ENCODE peak calls at places on chromosomes 2 and 18, in five cellular contexts. T, V, M, A and U are unnamed samples. For H3K27me3, the result is how much of the 10 kb centered on the place peaks cover.

GRCh38 chr2:30267576-30267975 is 36.2 kb downstream of the LBH start:
- DNase-seq in T (no peak), V (no peak), M (no peak), A (no peak), U (no peak)

GRCh38 chr2:231666171-231667095 is 41.9 kb upstream of the PTMA start:
- DNase-seq in T (peak), V (peak), M (peak), A (peak), U (peak)

GRCh38 chr2:101574622-101575021 is 99.7 kb upstream of the RFX8 start:
- DNase-seq in T (no peak), V (no peak), M (no peak), A (no peak), U (no peak)

GRCh38 chr18:48975817-48976649 is 25.3 kb upstream of the SMAD7 start:
- DNase-seq in T (peak), V (no peak), M (peak), A (no peak), U (peak)

GRCh38 chr18:2644535-2644934 is 11.0 kb upstream of the SMCHD1 start:
- DNase-seq in T (no peak), V (no peak), M (no peak), A (no peak), U (no peak)

GRCh38 chr18:79695269-79695668 is 15.7 kb downstream of the CTDP1 start:
- DNase-seq in T (no peak), V (no peak), M (no peak), A (no peak), U (no peak)

GRCh38 chr2:159095813-159096212 is 127.4 kb downstream of the TANC1 start:
- DNase-seq in T (no peak), V (no peak), M (no peak), A (no peak), U (no peak)

GRCh38 chr2:232576995-232577394 is 26.5 kb downstream of the EIF4E2 start:
- DNase-seq in T (no peak), V (no peak), M (no peak), A (no peak), U (no peak)

GRCh38 chr2:135055182-135055786 is 3.2 kb downstream of the RAB3GAP1 start:
- DNase-seq in T (peak), V (no peak), M (no peak), A (no peak), U (peak)

GRCh38 chr2:48633143-48633542 is 15.5 kb downstream of the GTF2A1L start:
- DNase-seq in T (no peak), V (no peak), M (no peak), A (no peak), U (no peak)

GRCh38 chr2:215361876-215362561 is 50.2 kb downstream of the ATIC start:
- DNase-seq in T (no peak), V (no peak), M (no peak), A (no peak), U (no peak)

GRCh38 chr2:3505771-3506170 is 13.6 kb downstream of the ADI1 start:
- DNase-seq in T (no peak), V (no peak), M (no peak), A (no peak), U (no peak)

GRCh38 chr2:237201461-237202287 is 116.0 kb downstream of the COPS8 start:
- DNase-seq in T (no peak), V (peak), M (no peak), A (peak), U (no peak)

GRCh38 chr2:105032476-105032875 is 5.4 kb upstream of the MRPS9 start:
- DNase-seq in T (no peak), V (no peak), M (no peak), A (no peak), U (no peak)

GRCh38 chr2:100230754-100231153 is 88.4 kb upstream of the AFF3 start:
- DNase-seq in T (no peak), V (no peak), M (no peak), A (no peak), U (no peak)

GRCh38 chr18:6920099-6920955 is 190.8 kb downstream of the ARHGAP28 start:
- DNase-seq in T (no peak), V (no peak), M (peak), A (peak), U (peak)

GRCh38 chr18:23230688-23231087 is 95.4 kb downstream of the CABLES1 start:
- DNase-seq in T (no peak), V (no peak), M (no peak), A (no peak), U (no peak)

GRCh38 chr2:68426885-68427579 is 40.1 kb downstream of the FBXO48 start:
- DNase-seq in T (no peak), V (no peak), M (no peak), A (no peak), U (no peak)

DNA sequence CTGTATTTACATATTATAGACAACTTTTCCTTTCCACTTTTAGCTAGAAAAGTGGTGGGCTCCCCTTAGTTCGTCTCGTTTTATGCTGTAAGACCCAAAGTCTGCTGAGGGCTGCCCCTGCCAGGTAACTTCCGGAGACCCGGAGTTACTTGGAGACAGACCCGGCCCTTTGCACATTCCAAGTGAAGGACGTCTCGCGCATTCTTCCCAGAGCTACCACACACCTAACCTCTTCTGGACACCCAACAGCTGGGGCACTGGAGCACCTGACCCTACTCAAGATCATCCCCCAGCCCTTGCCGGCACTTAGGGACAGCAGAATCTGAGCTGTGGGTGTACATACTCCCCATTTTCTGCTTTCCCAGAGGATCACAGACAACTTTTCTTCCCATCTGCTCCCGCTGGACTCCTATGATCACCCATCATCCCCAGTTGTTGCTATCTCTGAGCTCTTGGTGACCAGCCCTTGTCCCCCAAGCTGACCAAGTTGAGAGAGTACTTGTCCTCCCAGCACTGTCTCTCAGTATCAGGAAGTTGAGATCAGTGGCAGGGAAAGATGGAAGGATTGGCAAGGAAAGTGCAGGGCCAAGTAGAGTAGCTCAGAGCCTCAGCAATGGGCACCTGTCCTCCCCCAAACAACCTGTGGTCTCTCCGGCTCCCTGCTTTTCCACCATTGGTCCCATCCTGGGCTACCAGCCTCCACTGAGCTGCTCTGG is 8.4 kb upstream of the SATB2 start:
- DNase-seq in T (no peak), V (no peak), M (peak), A (no peak), U (no peak)
- H3K27me3 ChIP-seq in T (half or more), V (under half), M (half or more), A (under half), U (under half)

GRCh38 chr2:20051518-20052228 is at the start of gene LAPTM4A:
- DNase-seq in T (peak), V (peak), M (peak), A (peak), U (peak)

GRCh38 chr2:20049631-20050030 is 1.8 kb downstream of the LAPTM4A start:
- DNase-seq in T (no peak), V (no peak), M (peak), A (no peak), U (peak)

GRCh38 chr2:20050104-20050711 is 1.2 kb downstream of the LAPTM4A start:
- DNase-seq in T (peak), V (peak), M (peak), A (peak), U (peak)

GRCh38 chr2:20052229-20052871 is 922 bp upstream of the LAPTM4A start:
- DNase-seq in T (no peak), V (no peak), M (peak), A (peak), U (peak)

GRCh38 chr2:20050712-20051517 is 513 bp downstream of the LAPTM4A start:
- DNase-seq in T (peak), V (no peak), M (peak), A (peak), U (peak)
- H3K4me3 ChIP-seq in T (peak), V (peak), M (peak), A (peak), U (peak)

GRCh38 chr2:236158969-236159777 is 9.0 kb downstream of the GBX2 start:
- DNase-seq in T (no peak), V (no peak), M (peak), A (no peak), U (no peak)

GRCh38 chr2:236156860-236157194 is 11.4 kb downstream of the GBX2 start:
- DNase-seq in T (no peak), V (no peak), M (no peak), A (no peak), U (no peak)

GRCh38 chr2:236156095-236156859 is 11.9 kb downstream of the GBX2 start:
- DNase-seq in T (no peak), V (no peak), M (no peak), A (no peak), U (no peak)

GRCh38 chr2:236157366-236157765 is 10.8 kb downstream of the GBX2 start:
- DNase-seq in T (no peak), V (no peak), M (no peak), A (no peak), U (no peak)

GRCh38 chr2:236157815-236158498 is 10.2 kb downstream of the GBX2 start:
- DNase-seq in T (no peak), V (no peak), M (no peak), A (no peak), U (no peak)
- H3K27me3 ChIP-seq in T (under half), V (under half), M (half or more), A (under half), U (under half)

DNA sequence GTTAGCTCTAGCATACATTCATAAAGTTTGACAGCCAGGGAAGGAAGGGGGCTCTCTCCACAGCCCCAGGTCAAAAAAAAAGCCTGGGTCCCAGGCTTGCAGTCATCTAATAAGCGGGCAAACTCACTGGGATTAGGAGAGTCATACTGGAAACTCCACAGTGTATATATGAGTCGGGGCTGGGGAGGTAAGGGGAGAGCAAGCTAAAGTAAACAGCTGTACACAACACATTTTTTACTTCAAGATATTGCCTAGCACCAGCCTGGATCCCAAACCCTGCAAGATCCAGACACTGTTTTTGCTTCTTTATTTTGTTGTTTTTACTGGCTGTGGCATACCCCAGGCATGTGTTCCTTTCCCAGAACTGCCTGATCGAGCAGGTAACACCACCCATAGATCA is 291.3 kb upstream of the TANK start:
- DNase-seq in T (no peak), V (no peak), M (no peak), A (no peak), U (no peak)
- H3K4me3 ChIP-seq in T (no peak), V (no peak), M (no peak), A (no peak), U (no peak)

GRCh38 chr2:118856978-118857676 is 9.7 kb upstream of the EN1 start:
- DNase-seq in T (no peak), V (no peak), M (peak), A (no peak), U (no peak)
- H3K27me3 ChIP-seq in T (half or more), V (under half), M (half or more), A (under half), U (half or more)

GRCh38 chr18:59416818-59417217 is 57.8 kb upstream of the LMAN1 start:
- DNase-seq in T (no peak), V (no peak), M (peak), A (no peak), U (no peak)
- H3K4me3 ChIP-seq in T (no peak), V (no peak), M (no peak), A (no peak), U (no peak)

GRCh38 chr2:119158563-119159347 is at the start of gene C1QL2:
- DNase-seq in T (no peak), V (no peak), M (peak), A (no peak), U (peak)

GRCh38 chr2:119157850-119158511 is 570 bp downstream of the C1QL2 start:
- DNase-seq in T (no peak), V (no peak), M (peak), A (no peak), U (no peak)

GRCh38 chr2:119156891-119157773 is 1.4 kb downstream of the C1QL2 start:
- DNase-seq in T (no peak), V (no peak), M (peak), A (no peak), U (no peak)

GRCh38 chr2:119156105-119156890 is 2.3 kb downstream of the C1QL2 start:
- DNase-seq in T (no peak), V (no peak), M (peak), A (no peak), U (no peak)

DNA sequence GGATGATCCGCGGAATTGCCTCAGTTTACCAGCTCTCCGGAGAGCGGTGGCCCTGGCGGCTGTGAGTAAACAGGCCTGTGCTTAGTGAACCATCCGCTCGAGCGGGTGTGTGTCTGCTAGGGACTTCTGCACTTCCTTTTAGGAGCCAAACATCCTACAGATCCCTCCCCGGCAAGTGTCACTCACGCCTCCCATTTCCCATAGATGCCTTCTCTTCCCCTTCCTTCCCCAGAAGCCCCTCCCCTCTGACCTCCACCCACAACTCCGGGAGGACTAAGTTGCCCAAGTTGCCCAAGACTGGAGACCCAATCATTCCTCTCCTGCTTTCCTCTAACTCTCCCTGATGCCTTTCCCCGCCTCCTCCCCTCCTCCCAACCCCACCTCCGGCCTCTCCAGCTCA is 2.9 kb downstream of the C1QL2 start:
- DNase-seq in T (no peak), V (no peak), M (peak), A (no peak), U (no peak)
- H3K27me3 ChIP-seq in T (under half), V (under half), M (half or more), A (under half), U (half or more)

GRCh38 chr18:77648415-77648814 is 398.8 kb downstream of the GALR1 start:
- DNase-seq in T (no peak), V (no peak), M (peak), A (no peak), U (no peak)

GRCh38 chr18:77653792-77654191 is 404.1 kb downstream of the GALR1 start:
- DNase-seq in T (no peak), V (no peak), M (no peak), A (no peak), U (no peak)

GRCh38 chr18:77654302-77654701 is 404.7 kb downstream of the GALR1 start:
- DNase-seq in T (no peak), V (no peak), M (no peak), A (no peak), U (no peak)

GRCh38 chr18:77651441-77651840 is 401.8 kb downstream of the GALR1 start:
- DNase-seq in T (no peak), V (no peak), M (no peak), A (no peak), U (no peak)

GRCh38 chr18:77650799-77651385 is 401.2 kb downstream of the GALR1 start:
- DNase-seq in T (peak), V (no peak), M (peak), A (peak), U (peak)
- H3K4me3 ChIP-seq in T (no peak), V (no peak), M (no peak), A (no peak), U (no peak)

DNA sequence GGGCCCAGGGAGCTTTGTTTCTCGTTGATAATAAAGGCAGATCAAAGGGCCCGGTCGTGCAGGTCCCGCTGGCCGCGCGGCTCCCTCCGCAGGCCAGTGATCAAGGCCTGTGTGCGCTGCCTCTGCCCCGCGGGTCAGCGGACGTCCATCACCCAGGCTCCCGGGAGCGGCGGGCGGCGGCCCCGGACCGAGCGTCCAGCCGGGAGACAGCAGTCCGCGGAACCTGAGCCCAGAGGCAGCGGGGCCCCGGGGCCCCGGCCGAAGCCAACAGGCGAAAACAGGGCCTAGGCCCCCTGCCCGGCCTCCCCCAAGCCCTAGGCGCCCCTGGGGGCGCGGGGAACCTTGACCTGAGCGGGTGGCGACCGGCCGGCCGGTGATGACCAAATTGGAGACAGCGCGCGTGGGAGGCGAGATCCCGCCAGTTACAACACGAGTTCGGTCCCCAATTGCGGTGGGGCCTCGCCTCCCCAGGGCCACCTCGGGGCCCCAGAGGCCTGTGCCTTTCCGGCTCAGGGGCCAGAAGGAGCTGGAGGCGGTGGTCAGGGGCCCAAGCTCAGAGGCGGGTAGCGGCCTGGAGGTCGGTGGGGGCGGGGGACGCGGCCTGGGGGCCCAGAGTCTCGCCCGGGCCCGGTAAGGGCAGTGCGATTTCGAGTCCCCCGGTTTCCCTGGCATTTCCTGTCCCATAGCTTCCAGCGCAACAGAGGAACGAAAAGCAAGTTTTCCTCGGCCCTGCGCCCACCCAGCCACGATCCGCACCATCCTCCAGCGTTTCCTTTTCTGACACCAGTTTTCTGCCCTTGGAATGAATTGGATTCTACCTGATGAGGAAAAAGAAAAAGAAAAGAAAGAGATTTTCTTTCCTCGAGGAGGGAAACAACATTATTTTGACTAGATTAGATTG is 5.9 kb downstream of the SP9 start:
- DNase-seq in T (no peak), V (no peak), M (peak), A (peak), U (no peak)
- H3K27me3 ChIP-seq in T (half or more), V (under half), M (half or more), A (under half), U (half or more)